ENCODE peak calls at places on chromosomes 4 and X, in four cellular contexts. One of them, this sample, is unnamed.

GRCh38 chr4:176548571-176548970 is 228.8 kb downstream of the SPCS3 start:
- DNase-seq in globus pallidus: no peak
- DNase-seq in fibroblast of the aortic adventitia: peak; percentile 37
- DNase-seq in ELR: peak; percentile 90
- DNase-seq in this sample: peak; percentile 73

GRCh38 chrX:15301924-15302323 is 13.5 kb downstream of the ASB11 start:
- DNase-seq in globus pallidus: no peak
- DNase-seq in fibroblast of the aortic adventitia: peak; percentile 20
- DNase-seq in ELR: no peak
- DNase-seq in this sample: peak; percentile 82

GRCh38 chr4:32462944-32463343 is 1742.8 kb downstream of the PCDH7 start:
- DNase-seq in globus pallidus: no peak
- DNase-seq in fibroblast of the aortic adventitia: peak; percentile 19
- DNase-seq in ELR: peak; percentile 15
- DNase-seq in this sample: no peak

GRCh38 chrX:24156177-24156576 is 6.6 kb downstream of the ZFX start:
- DNase-seq in globus pallidus: no peak
- DNase-seq in fibroblast of the aortic adventitia: no peak
- DNase-seq in ELR: no peak
- DNase-seq in this sample: no peak

GRCh38 chr4:126354784-126355183 is 1040.0 kb downstream of the FAT4 start:
- DNase-seq in globus pallidus: no peak
- DNase-seq in fibroblast of the aortic adventitia: no peak
- DNase-seq in ELR: no peak
- DNase-seq in this sample: no peak

GRCh38 chrX:1516596-1517104 is 20.3 kb downstream of the P2RY8 start:
- DNase-seq in globus pallidus: no peak
- DNase-seq in fibroblast of the aortic adventitia: no peak
- DNase-seq in ELR: no peak
- DNase-seq in this sample: no peak

GRCh38 chr4:105158837-105159236 is 12.2 kb downstream of the TET2 start:
- DNase-seq in globus pallidus: no peak
- DNase-seq in fibroblast of the aortic adventitia: no peak
- DNase-seq in ELR: no peak
- DNase-seq in this sample: no peak

GRCh38 chrX:115058276-115058675 is 40.9 kb upstream of the IL13RA2 start:
- DNase-seq in globus pallidus: no peak
- DNase-seq in fibroblast of the aortic adventitia: peak; percentile 97
- DNase-seq in ELR: peak; percentile 81
- DNase-seq in this sample: no peak